ENCODE peak calls at places on chromosomes 12 and 14, in six cellular contexts. One of them, this sample, is unnamed.

GRCh38 chr12:65023485-65023884 is 97.6 kb downstream of the WIF1 start:
- DNase-seq in A549: no peak
- DNase-seq in heart left ventricle: no peak
- DNase-seq in body of pancreas: no peak
- DNase-seq in GM12878: no peak
- DNase-seq in spleen: no peak
- DNase-seq in this sample: no peak

GRCh38 chr14:73935666-73936065 is 14.2 kb downstream of the FAM161B start:
- DNase-seq in body of pancreas: no peak
- DNase-seq in A549: peak
- DNase-seq in spleen: no peak
- DNase-seq in GM12878: no peak
- DNase-seq in heart left ventricle: no peak
- DNase-seq in this sample: no peak

GRCh38 chr14:30369531-30370180 is 189.3 kb upstream of the G2E3 start:
- DNase-seq in spleen: no peak
- DNase-seq in heart left ventricle: no peak
- DNase-seq in A549: no peak
- DNase-seq in GM12878: no peak
- DNase-seq in body of pancreas: no peak
- DNase-seq in this sample: no peak

GRCh38 chr12:104669851-104670337 is 213.1 kb downstream of the CHST11 start:
- DNase-seq in GM12878: peak
- DNase-seq in spleen: peak
- DNase-seq in A549: no peak
- DNase-seq in heart left ventricle: no peak
- DNase-seq in body of pancreas: peak
- DNase-seq in this sample: no peak

GRCh38 chr12:68899251-68899771 is 33.7 kb downstream of the CPM start:
- DNase-seq in A549: peak
- DNase-seq in GM12878: no peak
- DNase-seq in heart left ventricle: no peak
- DNase-seq in spleen: no peak
- DNase-seq in body of pancreas: peak
- DNase-seq in this sample: peak

GRCh38 chr12:119319638-119320037 is 14.9 kb upstream of the CCDC60 start:
- DNase-seq in heart left ventricle: no peak
- DNase-seq in GM12878: no peak
- DNase-seq in A549: no peak
- DNase-seq in spleen: no peak
- DNase-seq in body of pancreas: no peak
- DNase-seq in this sample: peak

GRCh38 chr12:47378907-47379306 is 299.1 kb upstream of the AMIGO2 start:
- DNase-seq in spleen: no peak
- DNase-seq in heart left ventricle: no peak
- DNase-seq in body of pancreas: no peak
- DNase-seq in A549: no peak
- DNase-seq in GM12878: no peak
- DNase-seq in this sample: no peak

GRCh38 chr14:49310298-49310697 is 275.9 kb downstream of the RPS29 start:
- DNase-seq in spleen: no peak
- DNase-seq in heart left ventricle: no peak
- DNase-seq in A549: no peak
- DNase-seq in GM12878: no peak
- DNase-seq in body of pancreas: no peak
- DNase-seq in this sample: no peak

GRCh38 chr12:120350576-120351350 is 18.2 kb downstream of the MSI1 start:
- DNase-seq in GM12878: no peak
- DNase-seq in A549: no peak
- DNase-seq in body of pancreas: peak
- DNase-seq in heart left ventricle: no peak
- DNase-seq in spleen: no peak
- DNase-seq in this sample: no peak

GRCh38 chr12:67539946-67540345 is 108.6 kb upstream of the DYRK2 start:
- DNase-seq in A549: no peak
- DNase-seq in heart left ventricle: no peak
- DNase-seq in spleen: no peak
- DNase-seq in body of pancreas: no peak
- DNase-seq in GM12878: no peak
- DNase-seq in this sample: no peak

GRCh38 chr12:115871714-115872113 is 405.8 kb downstream of the MED13L start:
- DNase-seq in body of pancreas: no peak
- DNase-seq in heart left ventricle: no peak
- DNase-seq in A549: peak
- DNase-seq in spleen: no peak
- DNase-seq in GM12878: no peak
- DNase-seq in this sample: no peak

GRCh38 chr14:83905157-83905556 is 1624.8 kb upstream of the FLRT2 start:
- DNase-seq in body of pancreas: no peak
- DNase-seq in GM12878: no peak
- DNase-seq in spleen: no peak
- DNase-seq in heart left ventricle: no peak
- DNase-seq in A549: no peak
- DNase-seq in this sample: no peak

GRCh38 chr12:28027328-28027727 is 54.8 kb upstream of the PTHLH start:
- DNase-seq in GM12878: no peak
- DNase-seq in body of pancreas: no peak
- DNase-seq in heart left ventricle: no peak
- DNase-seq in A549: no peak
- DNase-seq in spleen: no peak
- DNase-seq in this sample: no peak

GRCh38 chr14:32692441-32692840 is 246.2 kb upstream of the NPAS3 start:
- DNase-seq in body of pancreas: no peak
- DNase-seq in spleen: no peak
- DNase-seq in A549: no peak
- DNase-seq in heart left ventricle: no peak
- DNase-seq in GM12878: no peak
- DNase-seq in this sample: no peak

GRCh38 chr12:118328486-118329340 is 44.0 kb downstream of the TAOK3 start:
- DNase-seq in spleen: no peak
- DNase-seq in body of pancreas: no peak
- DNase-seq in GM12878: no peak
- DNase-seq in A549: no peak
- DNase-seq in heart left ventricle: no peak
- DNase-seq in this sample: no peak

GRCh38 chr14:75010472-75010871 is 7.8 kb downstream of the EIF2B2 start:
- DNase-seq in body of pancreas: no peak
- DNase-seq in GM12878: no peak
- DNase-seq in spleen: no peak
- DNase-seq in A549: no peak
- DNase-seq in heart left ventricle: no peak
- DNase-seq in this sample: no peak

GRCh38 chr12:105736498-105736897 is 402.3 kb downstream of the NUAK1 start:
- DNase-seq in body of pancreas: no peak
- DNase-seq in spleen: no peak
- DNase-seq in heart left ventricle: no peak
- DNase-seq in A549: no peak
- DNase-seq in GM12878: no peak
- DNase-seq in this sample: no peak

GRCh38 chr14:92556255-92556741 is 42.7 kb downstream of the RIN3 start:
- DNase-seq in body of pancreas: no peak
- DNase-seq in spleen: no peak
- DNase-seq in A549: no peak
- DNase-seq in heart left ventricle: no peak
- DNase-seq in GM12878: no peak
- DNase-seq in this sample: no peak

GRCh38 chr14:77023001-77023996 is 5.2 kb downstream of the IRF2BPL start:
- DNase-seq in GM12878: no peak
- DNase-seq in heart left ventricle: no peak
- DNase-seq in body of pancreas: peak
- DNase-seq in spleen: no peak
- DNase-seq in A549: no peak
- DNase-seq in this sample: no peak

GRCh38 chr14:69916396-69916795 is 37.2 kb downstream of the SMOC1 start:
- DNase-seq in spleen: no peak
- DNase-seq in A549: no peak
- DNase-seq in heart left ventricle: no peak
- DNase-seq in body of pancreas: no peak
- DNase-seq in GM12878: no peak
- DNase-seq in this sample: no peak

GRCh38 chr12:33115716-33116115 is 219.1 kb upstream of the PKP2 start:
- DNase-seq in spleen: no peak
- DNase-seq in body of pancreas: no peak
- DNase-seq in heart left ventricle: no peak
- DNase-seq in A549: no peak
- DNase-seq in GM12878: no peak
- DNase-seq in this sample: no peak

GRCh38 chr12:74227846-74228545 is 309.6 kb upstream of the ATXN7L3B start:
- DNase-seq in A549: no peak
- DNase-seq in heart left ventricle: no peak
- DNase-seq in spleen: no peak
- DNase-seq in GM12878: no peak
- DNase-seq in body of pancreas: no peak
- DNase-seq in this sample: no peak

GRCh38 chr12:122147514-122148290 is 26.3 kb downstream of the IL31 start:
- DNase-seq in body of pancreas: no peak
- DNase-seq in A549: no peak
- DNase-seq in heart left ventricle: no peak
- DNase-seq in GM12878: no peak
- DNase-seq in spleen: no peak
- DNase-seq in this sample: no peak

GRCh38 chr12:95424271-95424994 is 49.5 kb upstream of the METAP2 start:
- DNase-seq in body of pancreas: peak
- DNase-seq in heart left ventricle: no peak
- DNase-seq in spleen: no peak
- DNase-seq in GM12878: no peak
- DNase-seq in A549: no peak
- DNase-seq in this sample: no peak

GRCh38 chr14:100271247-100271939 is 32.4 kb downstream of the YY1 start:
- DNase-seq in A549: no peak
- DNase-seq in heart left ventricle: no peak
- DNase-seq in GM12878: no peak
- DNase-seq in body of pancreas: peak
- DNase-seq in spleen: no peak
- DNase-seq in this sample: no peak

GRCh38 chr12:51898937-51899336 is 8.4 kb upstream of the ACVRL1 start:
- DNase-seq in heart left ventricle: no peak
- DNase-seq in A549: no peak
- DNase-seq in spleen: no peak
- DNase-seq in GM12878: no peak
- DNase-seq in body of pancreas: no peak
- DNase-seq in this sample: peak
- TF ChIP-seq POLR2A in heart left ventricle: no peak
- TF ChIP-seq POLR2A in A549: no peak
- TF ChIP-seq POLR2A in spleen: no peak
- TF ChIP-seq POLR2A in GM12878: no peak
- TF ChIP-seq POLR2A in body of pancreas: no peak
- TF ChIP-seq POLR2A in this sample: no peak

GRCh38 chr12:14239935-14240872 is 125.3 kb upstream of the ATF7IP start:
- DNase-seq in A549: no peak
- DNase-seq in GM12878: peak
- DNase-seq in spleen: no peak
- DNase-seq in heart left ventricle: no peak
- DNase-seq in body of pancreas: peak
- DNase-seq in this sample: no peak

GRCh38 chr12:14238224-14238792 is 127.2 kb upstream of the ATF7IP start:
- DNase-seq in heart left ventricle: no peak
- DNase-seq in A549: no peak
- DNase-seq in spleen: no peak
- DNase-seq in body of pancreas: no peak
- DNase-seq in GM12878: no peak
- DNase-seq in this sample: no peak

GRCh38 chr12:14243941-14244340 is 121.5 kb upstream of the ATF7IP start:
- DNase-seq in GM12878: no peak
- DNase-seq in body of pancreas: no peak
- DNase-seq in heart left ventricle: no peak
- DNase-seq in spleen: no peak
- DNase-seq in A549: no peak
- DNase-seq in this sample: no peak

GRCh38 chr12:14240873-14241220 is 124.6 kb upstream of the ATF7IP start:
- DNase-seq in spleen: no peak
- DNase-seq in body of pancreas: no peak
- DNase-seq in A549: no peak
- DNase-seq in GM12878: no peak
- DNase-seq in heart left ventricle: no peak
- DNase-seq in this sample: no peak

GRCh38 chr12:14239350-14239934 is 126.0 kb upstream of the ATF7IP start:
- DNase-seq in body of pancreas: peak
- DNase-seq in spleen: no peak
- DNase-seq in A549: no peak
- DNase-seq in heart left ventricle: peak
- DNase-seq in GM12878: peak
- DNase-seq in this sample: no peak
- TF ChIP-seq CTCF in body of pancreas: peak
- TF ChIP-seq CTCF in spleen: peak
- TF ChIP-seq CTCF in A549: no peak
- TF ChIP-seq CTCF in heart left ventricle: peak
- TF ChIP-seq CTCF in GM12878: peak
- TF ChIP-seq CTCF in this sample: no peak

GRCh38 chr12:52033506-52034258 is 17.6 kb upstream of the NR4A1 start:
- DNase-seq in GM12878: no peak
- DNase-seq in body of pancreas: no peak
- DNase-seq in spleen: no peak
- DNase-seq in A549: no peak
- DNase-seq in heart left ventricle: no peak
- DNase-seq in this sample: no peak
- H3K4me3 ChIP-seq in GM12878: peak
- H3K4me3 ChIP-seq in body of pancreas: no peak
- H3K4me3 ChIP-seq in spleen: peak
- H3K4me3 ChIP-seq in A549: peak
- H3K4me3 ChIP-seq in heart left ventricle: peak
- H3K4me3 ChIP-seq in this sample: no peak

GRCh38 chr12:58310368-58310767 is 369.0 kb downstream of the ATP23 start:
- DNase-seq in body of pancreas: no peak
- DNase-seq in A549: peak
- DNase-seq in GM12878: no peak
- DNase-seq in heart left ventricle: no peak
- DNase-seq in spleen: no peak
- DNase-seq in this sample: no peak

GRCh38 chr12:58309806-58310205 is 368.4 kb downstream of the ATP23 start:
- DNase-seq in A549: no peak
- DNase-seq in spleen: no peak
- DNase-seq in body of pancreas: no peak
- DNase-seq in heart left ventricle: no peak
- DNase-seq in GM12878: no peak
- DNase-seq in this sample: no peak

GRCh38 chr12:58313091-58313855 is 371.9 kb downstream of the ATP23 start:
- DNase-seq in heart left ventricle: no peak
- DNase-seq in GM12878: no peak
- DNase-seq in spleen: no peak
- DNase-seq in A549: no peak
- DNase-seq in body of pancreas: no peak
- DNase-seq in this sample: no peak

GRCh38 chr12:58314610-58315009 is 373.2 kb downstream of the ATP23 start:
- DNase-seq in body of pancreas: no peak
- DNase-seq in GM12878: no peak
- DNase-seq in A549: no peak
- DNase-seq in spleen: no peak
- DNase-seq in heart left ventricle: no peak
- DNase-seq in this sample: no peak

DNA sequence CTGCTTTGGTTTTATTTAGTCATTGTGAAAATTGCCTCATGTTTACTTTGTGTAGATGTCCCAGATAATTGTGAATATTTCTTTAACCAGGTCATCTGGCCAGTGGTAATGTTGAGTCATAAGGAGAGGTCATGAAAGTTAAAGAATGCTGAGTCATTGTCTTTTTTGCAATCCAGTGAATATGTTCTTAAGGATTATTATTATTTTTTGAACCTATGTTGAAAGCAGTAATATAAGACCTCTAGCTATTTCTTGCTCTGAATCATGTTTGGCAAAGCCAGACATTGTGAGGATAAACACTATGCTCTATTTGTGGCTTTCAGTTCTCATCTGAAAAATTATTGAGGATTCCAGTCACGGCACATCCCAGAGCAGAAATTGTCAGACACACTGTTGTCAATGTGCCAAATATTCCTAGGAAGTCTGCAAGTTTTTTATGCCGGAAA is 369.5 kb downstream of the ATP23 start:
- DNase-seq in spleen: no peak
- DNase-seq in A549: peak
- DNase-seq in GM12878: no peak
- DNase-seq in body of pancreas: no peak
- DNase-seq in heart left ventricle: no peak
- DNase-seq in this sample: no peak
- TF ChIP-seq POLR2A in spleen: no peak
- TF ChIP-seq POLR2A in A549: no peak
- TF ChIP-seq POLR2A in GM12878: no peak
- TF ChIP-seq POLR2A in body of pancreas: no peak
- TF ChIP-seq POLR2A in heart left ventricle: no peak
- TF ChIP-seq POLR2A in this sample: no peak